ENCODE peak calls at places on chromosomes 4 and X, in six cellular contexts. Q is IMR-90, I is Peyer's patch, S is adrenal gland, E is colonic mucosa, X is GM23248. D is an unnamed sample.
A peak's percentile ranks its signal among the peaks of the same experiment; 100 is the strongest.

GRCh38 chrX:13938766-13939530 is 90.7 kb downstream of the GEMIN8 start:
- DNase-seq in I (no peak), Q (no peak), E (no peak), S (no peak), X (no peak), D (no peak)

GRCh38 chrX:102659790-102660757 is 8.8 kb downstream of the GPRASP1 start:
- DNase-seq in Q (peak; percentile 58), X (peak; percentile 81), E (peak; percentile 91), I (peak; percentile 89), S (peak; percentile 85), D (peak; percentile 17)

GRCh38 chr4:10455133-10455532 is 2.1 kb downstream of the ZNF518B start:
- DNase-seq in X (no peak), I (no peak), S (no peak), E (no peak), Q (no peak), D (no peak)

GRCh38 chr4:6763330-6763851 is 19.1 kb upstream of the KIAA0232 start:
- DNase-seq in X (peak; percentile 19), Q (no peak), E (peak; percentile 37), S (no peak), I (no peak), D (peak; percentile 97)

GRCh38 chr4:100933628-100934027 is 413.7 kb downstream of the PPP3CA start:
- DNase-seq in S (no peak), I (no peak), Q (peak; percentile 11), E (no peak), X (peak; percentile 82), D (no peak)

GRCh38 chrX:148459343-148459742 is 41.1 kb upstream of the AFF2 start:
- DNase-seq in E (no peak), Q (no peak), X (no peak), S (no peak), I (no peak), D (no peak)

GRCh38 chr4:99117876-99118693 is 26.0 kb downstream of the ADH4 start:
- DNase-seq in E (no peak), X (peak; percentile 58), S (no peak), Q (peak; percentile 35), I (no peak), D (no peak)

GRCh38 chr4:155037031-155037430 is 171.4 kb upstream of the NPY2R start:
- DNase-seq in Q (no peak), E (no peak), S (no peak), X (no peak), I (no peak), D (no peak)

GRCh38 chr4:186820371-186820990 is 96.8 kb upstream of the FAT1 start:
- DNase-seq in E (peak; percentile 80), X (peak; percentile 42), S (peak; percentile 54), I (peak; percentile 67), Q (peak; percentile 61), D (no peak)

GRCh38 chr4:177293208-177294018 is 16.3 kb upstream of the NEIL3 start:
- DNase-seq in S (no peak), I (no peak), Q (no peak), X (peak; percentile 24), E (no peak), D (no peak)

GRCh38 chr4:146342600-146343192 is 128.4 kb downstream of the REELD1 start:
- DNase-seq in X (peak; percentile 56), S (peak; percentile 13), I (no peak), Q (peak; percentile 47), E (peak; percentile 25), D (no peak)

GRCh38 chr4:129335263-129335662 is 239.3 kb downstream of the C4orf33 start:
- DNase-seq in Q (no peak), E (no peak), X (no peak), I (no peak), S (no peak), D (no peak)

GRCh38 chr4:150316332-150317205 is 238.3 kb downstream of the DCLK2 start:
- DNase-seq in X (peak; percentile 18), Q (peak; percentile 31), I (no peak), E (no peak), S (no peak), D (no peak)

GRCh38 chrX:150729956-150730355 is 36.8 kb downstream of the MTMR1 start:
- DNase-seq in S (no peak), E (no peak), Q (no peak), I (no peak), X (no peak), D (no peak)

GRCh38 chr4:26964994-26965393 is 104.4 kb downstream of the STIM2 start:
- DNase-seq in E (no peak), X (no peak), I (no peak), Q (no peak), S (no peak), D (no peak)

GRCh38 chr4:41975341-41975740 is 6.2 kb upstream of the DCAF4L1 start:
- DNase-seq in E (no peak), Q (no peak), X (no peak), I (no peak), S (no peak), D (no peak)

GRCh38 chrX:97683256-97683655 is 799.5 kb downstream of the RPA4 start:
- DNase-seq in S (no peak), X (no peak), Q (no peak), I (no peak), E (no peak), D (no peak)

GRCh38 chrX:77087529-77088169 is 359.5 kb upstream of the FGF16 start:
- DNase-seq in S (peak; percentile 22), X (peak; percentile 23), Q (peak; percentile 10), I (no peak), E (peak; percentile 24), D (no peak)

GRCh38 chrX:1877780-1878179 is 262.9 kb downstream of the ASMT start:
- DNase-seq in X (no peak), S (no peak), E (no peak), Q (no peak), I (no peak), D (no peak)

GRCh38 chr4:4990857-4991540 is 28.3 kb downstream of the CYTL1 start:
- DNase-seq in Q (peak; percentile 62), X (peak; percentile 97), S (peak; percentile 90), E (peak; percentile 67), I (no peak), D (no peak)

GRCh38 chr4:152778656-152779512 is 646 bp downstream of the TIGD4 start:
- DNase-seq in X (peak; percentile 55), Q (peak; percentile 3), I (peak; percentile 48), E (peak; percentile 50), S (peak; percentile 25), D (peak; percentile 32)

DNA sequence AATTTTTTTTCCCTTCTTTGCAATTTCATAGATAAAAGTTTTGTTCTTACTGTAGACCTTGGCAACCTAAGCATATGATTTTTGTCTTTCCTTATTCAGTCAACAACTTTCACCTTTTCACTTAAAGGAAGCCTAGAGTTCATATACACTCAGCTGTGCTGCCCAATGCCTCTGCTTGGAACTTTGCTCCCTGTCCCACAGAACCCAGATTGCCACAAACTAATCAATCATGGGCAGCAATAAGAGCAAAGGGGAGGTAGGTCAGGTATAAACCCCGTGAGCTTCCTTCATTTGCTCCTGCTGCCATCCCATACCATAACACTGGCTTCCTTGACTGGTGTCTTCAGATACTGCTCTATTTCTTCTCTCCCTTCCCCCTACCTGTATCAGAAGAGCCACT is 51.0 kb upstream of the BEND2 start:
- DNase-seq in Q (no peak), S (no peak), X (no peak), I (no peak), E (no peak), D (no peak)
- H3K27me3 ChIP-seq in Q (no peaks in the 10 kb centered on the region), S (no peaks in the 10 kb centered on the region), X (no peaks in the 10 kb centered on the region), I (no peaks in the 10 kb centered on the region), E (no peaks in the 10 kb centered on the region), D (no peaks in the 10 kb centered on the region)

DNA sequence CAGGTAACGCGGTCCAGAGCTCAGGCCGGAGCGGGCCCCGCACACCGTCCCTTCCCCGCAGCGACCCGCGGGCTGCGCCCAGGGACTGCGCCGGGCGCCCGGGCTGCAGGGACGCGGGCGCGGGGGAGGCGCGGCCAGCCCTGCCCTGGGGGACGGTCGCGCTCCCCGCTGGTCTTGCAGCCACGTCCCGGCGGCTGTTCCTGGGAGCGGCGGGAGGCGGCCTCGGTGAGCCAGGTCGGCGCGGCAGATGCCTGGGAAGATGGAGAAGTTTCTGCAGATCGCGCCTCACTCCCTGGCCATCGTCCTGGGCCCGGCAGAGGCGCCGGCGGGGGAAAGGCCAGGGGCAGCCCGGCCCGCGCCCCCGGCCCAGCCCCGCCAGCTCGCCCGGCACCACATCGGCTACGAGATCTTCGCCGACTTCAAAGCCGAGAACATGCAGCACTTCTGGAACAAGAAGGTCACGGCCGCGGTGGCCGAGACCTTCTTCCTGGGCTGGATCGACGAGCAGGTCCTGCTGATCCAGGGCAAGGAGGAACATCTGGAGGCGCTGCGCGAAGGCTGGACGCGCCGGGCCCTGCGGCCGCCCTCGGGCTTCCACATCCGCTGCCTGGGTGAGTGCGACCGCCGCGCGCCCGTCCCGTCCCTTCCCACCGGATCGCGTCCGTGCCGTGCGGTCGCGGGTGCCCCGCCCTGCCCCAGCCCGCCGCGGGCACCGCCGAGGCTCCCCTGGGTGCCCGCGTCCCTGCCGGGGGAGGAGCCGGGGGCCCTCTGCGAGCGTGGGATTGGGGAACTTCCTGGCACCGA is 107.5 kb upstream of the STOX2 start:
- DNase-seq in Q (no peak), I (no peak), X (peak; percentile 34), E (peak; percentile 28), S (no peak), D (no peak)
- H3K27me3 ChIP-seq in Q (peaks cover 45% of the 10 kb centered on the region), I (no peaks in the 10 kb centered on the region), X (peaks cover 34% of the 10 kb centered on the region), E (peaks cover 27% of the 10 kb centered on the region), S (peaks cover 38% of the 10 kb centered on the region), D (peaks cover 57% of the 10 kb centered on the region)

GRCh38 chr4:38663801-38664703 is at the start of gene KLF3:
- DNase-seq in Q (peak; percentile 82), X (peak; percentile 94), S (peak; percentile 96), E (peak; percentile 94), I (peak; percentile 99), D (peak; percentile 68)

GRCh38 chr4:38665846-38666490 is 2.0 kb downstream of the KLF3 start:
- DNase-seq in X (no peak), I (no peak), S (no peak), Q (no peak), E (no peak), D (no peak)

GRCh38 chr4:38667005-38667771 is 3.2 kb downstream of the KLF3 start:
- DNase-seq in X (peak; percentile 98), I (peak; percentile 68), S (peak; percentile 93), Q (peak; percentile 99), E (peak; percentile 93), D (peak; percentile 98)

GRCh38 chr4:38663021-38663800 is 788 bp upstream of the KLF3 start:
- DNase-seq in E (peak; percentile 45), Q (no peak), I (no peak), S (no peak), X (peak; percentile 60), D (no peak)

GRCh38 chr4:38664704-38665401 is 854 bp downstream of the KLF3 start:
- DNase-seq in I (peak; percentile 82), Q (peak; percentile 56), E (peak; percentile 70), S (peak; percentile 76), X (peak; percentile 73), D (no peak)
- H3K27me3 ChIP-seq in I (no peaks in the 10 kb centered on the region), Q (no peaks in the 10 kb centered on the region), E (no peaks in the 10 kb centered on the region), S (no peaks in the 10 kb centered on the region), X (no peaks in the 10 kb centered on the region), D (no peaks in the 10 kb centered on the region)

GRCh38 chrX:130415201-130415600 is 13.4 kb downstream of the RBMX2 start:
- DNase-seq in I (no peak), Q (no peak), E (no peak), S (no peak), X (no peak), D (no peak)

GRCh38 chrX:130416785-130417184 is 15.0 kb downstream of the RBMX2 start:
- DNase-seq in Q (no peak), E (no peak), S (no peak), X (no peak), I (no peak), D (no peak)

GRCh38 chrX:130418066-130418465 is 16.3 kb downstream of the RBMX2 start:
- DNase-seq in S (no peak), X (no peak), I (no peak), E (no peak), Q (no peak), D (no peak)

GRCh38 chrX:130414800-130415199 is 13.0 kb downstream of the RBMX2 start:
- DNase-seq in I (no peak), X (no peak), Q (no peak), E (no peak), S (no peak), D (no peak)

GRCh38 chrX:130413415-130413814 is 11.6 kb downstream of the RBMX2 start:
- DNase-seq in Q (no peak), E (no peak), I (no peak), S (no peak), X (no peak), D (no peak)
- H3K27me3 ChIP-seq in Q (no peaks in the 10 kb centered on the region), E (no peaks in the 10 kb centered on the region), I (no peaks in the 10 kb centered on the region), S (no peaks in the 10 kb centered on the region), X (no peaks in the 10 kb centered on the region), D (no peaks in the 10 kb centered on the region)

D was measured in foreskin keratinocyte.